ENCODE peak calls at places on chromosomes 1 and 21, in five cellular contexts. G is adrenal gland, B is fibroblast of lung, D is activated B cell treated with CpG ODN at 0.5 μM for 24 hours, A is IMR-90. P is an unnamed sample.
A peak's percentile ranks its signal among the peaks of the same experiment; 100 is the strongest.

GRCh38 chr1:204357551-204357950 is 2.2 kb downstream of the PLEKHA6 start:
- DNase-seq in G (no peak), B (no peak), D (no peak), A (no peak), P (no peak)

GRCh38 chr1:230760360-230760827 is 13.2 kb downstream of the CAPN9 start:
- DNase-seq in G (peak; percentile 86), B (no peak), D (no peak), A (no peak), P (no peak)

GRCh38 chr1:203172184-203173115 is 3.2 kb downstream of the MYBPH start:
- DNase-seq in G (peak; percentile 62), B (peak; percentile 30), D (no peak), A (peak; percentile 32), P (peak; percentile 72)

GRCh38 chr1:173002891-173003582 is 47.7 kb downstream of the TNFSF18 start:
- DNase-seq in G (peak; percentile 71), B (peak; percentile 80), D (no peak), A (peak; percentile 80), P (no peak)

GRCh38 chr1:224684920-224685547 is 68.9 kb downstream of the CNIH3 start:
- DNase-seq in G (peak; percentile 45), B (peak; percentile 31), D (no peak), A (no peak), P (no peak)

GRCh38 chr1:211729238-211729637 is 53.8 kb upstream of the NEK2 start:
- DNase-seq in G (no peak), B (no peak), D (no peak), A (no peak), P (no peak)

GRCh38 chr1:155892801-155893200 is 18.3 kb downstream of the RIT1 start:
- DNase-seq in G (no peak), B (peak; percentile 84), D (no peak), A (peak; percentile 89), P (no peak)

GRCh38 chr1:201456499-201457309 is 12.3 kb downstream of the PHLDA3 start:
- DNase-seq in G (peak; percentile 68), B (peak; percentile 99), D (no peak), A (peak; percentile 98), P (no peak)

GRCh38 chr1:2466834-2467554 is 9.1 kb upstream of the PLCH2 start:
- DNase-seq in G (no peak), B (no peak), D (no peak), A (no peak), P (no peak)

GRCh38 chr1:178500936-178501554 is 4.3 kb upstream of the CLEC20A start:
- DNase-seq in G (no peak), B (no peak), D (no peak), A (no peak), P (peak; percentile 7)
- TF ChIP-seq CTCF in G (no peak), B (no peak), D (no peak), A (no peak), P (no peak)

DNA sequence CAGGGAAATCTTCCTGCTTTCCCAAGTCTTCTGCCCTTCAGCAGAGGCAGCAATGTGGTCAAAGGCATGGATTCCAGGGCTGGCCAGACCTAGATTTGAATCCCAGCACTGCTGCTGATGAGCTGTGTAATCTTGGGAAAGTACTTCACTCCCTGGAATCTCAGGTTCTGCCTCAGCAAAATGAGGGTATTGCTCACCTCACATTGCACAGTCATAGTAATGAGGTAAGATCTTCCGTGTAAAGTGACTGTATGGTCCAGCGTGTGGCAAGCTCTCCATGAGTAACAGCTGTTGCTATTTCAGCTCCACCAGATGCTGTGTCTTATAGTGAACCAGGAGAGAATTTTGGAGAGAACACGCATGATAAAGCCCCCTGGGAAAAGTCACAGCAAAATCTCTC is 56.1 kb upstream of the F3 start:
- DNase-seq in G (no peak), B (peak; percentile 73), D (no peak), A (peak; percentile 78), P (no peak)
- TF ChIP-seq CTCF in G (no peak), B (no peak), D (no peak), A (no peak), P (no peak)

DNA sequence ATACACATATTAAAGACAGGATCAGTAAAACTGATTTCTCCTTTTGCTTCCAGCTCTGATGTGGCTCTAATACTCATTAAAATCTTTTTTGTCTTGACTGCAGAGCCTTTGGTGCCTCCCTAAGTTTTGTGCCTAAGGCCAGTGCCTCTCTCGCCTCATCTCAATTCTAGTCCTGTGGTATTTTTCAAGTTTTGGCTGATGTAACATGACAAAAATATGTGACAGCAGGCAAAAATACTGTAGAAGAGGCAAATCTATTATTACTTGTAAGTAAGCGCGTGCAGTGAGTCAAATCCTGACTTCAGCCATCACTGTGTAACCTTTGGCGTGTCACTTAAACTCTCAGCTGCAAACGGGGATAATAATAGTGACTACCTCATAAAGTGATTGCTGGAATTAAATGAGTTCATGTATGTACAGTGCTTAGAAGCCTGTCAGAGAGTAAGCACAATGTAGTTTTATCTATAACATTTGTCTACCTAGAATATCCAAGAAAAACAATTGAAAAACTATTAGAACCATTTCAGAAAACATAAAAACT is 74.0 kb downstream of the MAB21L3 start:
- DNase-seq in G (no peak), B (no peak), D (no peak), A (no peak), P (no peak)
- TF ChIP-seq CTCF in G (no peak), B (no peak), D (no peak), A (no peak), P (no peak)

DNA sequence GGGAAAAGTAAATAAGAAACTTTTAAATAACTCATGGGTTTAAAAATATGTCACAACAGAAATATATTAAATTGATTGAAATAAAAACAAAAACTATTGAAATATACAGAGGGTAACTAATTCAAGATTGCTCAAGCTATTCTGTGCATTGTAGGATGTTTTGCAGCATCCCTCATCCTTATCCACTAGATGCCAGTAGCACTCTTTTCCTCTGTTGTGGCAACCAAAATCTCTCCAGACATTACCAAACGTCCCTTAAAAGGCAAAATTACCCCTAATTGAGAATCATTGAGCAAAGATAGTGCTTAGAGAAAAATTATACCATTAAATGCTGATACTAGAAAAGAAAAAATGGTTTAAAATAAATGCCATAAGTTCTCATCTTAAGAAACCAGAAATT is 682.6 kb downstream of the RWDD3 start:
- DNase-seq in G (no peak), B (peak; percentile 8), D (no peak), A (peak; percentile 14), P (no peak)
- TF ChIP-seq CTCF in G (no peak), B (peak; percentile 56), D (no peak), A (peak; percentile 35), P (peak; percentile 10)

DNA sequence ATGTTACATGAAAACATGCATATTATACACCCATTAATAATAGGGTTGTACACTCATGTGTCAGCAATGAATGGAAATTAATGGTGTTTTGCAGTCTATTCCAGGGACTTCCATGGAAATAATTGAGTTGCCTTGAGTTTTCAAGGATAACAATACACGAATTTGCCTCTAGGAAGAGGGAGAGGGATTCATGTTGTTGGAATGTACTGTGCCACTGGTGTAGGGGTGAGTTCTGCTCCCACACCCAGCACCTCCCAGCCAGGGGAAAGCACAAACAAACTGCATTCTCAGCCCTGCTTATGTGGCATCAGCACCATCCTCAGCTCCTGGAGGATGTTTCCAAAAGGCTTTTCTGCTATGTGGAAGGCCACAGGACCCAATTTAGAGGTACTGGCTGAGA is 57.8 kb downstream of the BCAR3 start:
- DNase-seq in G (no peak), B (peak; percentile 88), D (no peak), A (peak; percentile 77), P (no peak)
- TF ChIP-seq CTCF in G (no peak), B (no peak), D (no peak), A (no peak), P (no peak)

GRCh38 chr1:188295157-188295556 is 1466.4 kb downstream of the PLA2G4A start:
- DNase-seq in G (no peak), B (no peak), D (no peak), A (no peak), P (no peak)
- TF ChIP-seq CTCF in G (no peak), B (no peak), D (no peak), A (no peak), P (no peak)

GRCh38 chr1:6603851-6604558 is 1.3 kb upstream of the KLHL21 start:
- DNase-seq in G (peak; percentile 63), B (peak; percentile 92), D (no peak), A (peak; percentile 86), P (no peak)
- TF ChIP-seq CTCF in G (peak; percentile 54), B (no peak), D (no peak), A (no peak), P (no peak)

DNA sequence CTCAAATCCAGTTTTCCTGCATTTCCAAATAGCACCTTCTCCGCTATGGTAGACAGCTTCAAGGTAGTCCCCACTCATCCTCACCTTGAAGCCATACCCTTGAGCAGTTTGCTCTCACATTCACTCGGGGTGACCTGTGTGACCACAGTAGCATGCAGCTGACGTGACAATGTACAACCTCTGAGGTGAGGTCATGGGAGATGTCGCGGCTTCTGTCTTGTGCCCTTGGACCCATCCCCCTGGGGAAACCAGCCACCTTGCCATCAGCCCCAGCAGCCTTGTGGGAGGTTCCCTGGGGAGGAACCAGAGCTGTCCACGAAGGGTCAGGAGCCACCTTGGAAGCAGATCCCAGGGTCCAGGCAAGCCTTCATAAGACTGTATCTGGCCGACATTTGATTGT is 38.3 kb upstream of the DUSP10 start:
- DNase-seq in G (no peak), B (no peak), D (no peak), A (no peak), P (no peak)
- TF ChIP-seq CTCF in G (no peak), B (no peak), D (no peak), A (no peak), P (no peak)

GRCh38 chr1:147625274-147625986 is 44.9 kb downstream of the ACP6 start:
- DNase-seq in G (no peak), B (no peak), D (no peak), A (no peak), P (no peak)

GRCh38 chr1:147626739-147627138 is 43.6 kb downstream of the ACP6 start:
- DNase-seq in G (no peak), B (no peak), D (no peak), A (no peak), P (no peak)

GRCh38 chr1:147626304-147626703 is 44.0 kb downstream of the ACP6 start:
- DNase-seq in G (no peak), B (no peak), D (no peak), A (no peak), P (no peak)

GRCh38 chr1:147628441-147628840 is 41.9 kb downstream of the ACP6 start:
- DNase-seq in G (no peak), B (no peak), D (no peak), A (no peak), P (no peak)

GRCh38 chr1:147627435-147628110 is 42.8 kb downstream of the ACP6 start:
- DNase-seq in G (peak; percentile 47), B (peak; percentile 29), D (peak; percentile 27), A (peak; percentile 44), P (peak; percentile 65)
- TF ChIP-seq CTCF in G (peak; percentile 81), B (peak; percentile 96), D (peak; percentile 43), A (peak; percentile 87), P (peak; percentile 89)

DNA sequence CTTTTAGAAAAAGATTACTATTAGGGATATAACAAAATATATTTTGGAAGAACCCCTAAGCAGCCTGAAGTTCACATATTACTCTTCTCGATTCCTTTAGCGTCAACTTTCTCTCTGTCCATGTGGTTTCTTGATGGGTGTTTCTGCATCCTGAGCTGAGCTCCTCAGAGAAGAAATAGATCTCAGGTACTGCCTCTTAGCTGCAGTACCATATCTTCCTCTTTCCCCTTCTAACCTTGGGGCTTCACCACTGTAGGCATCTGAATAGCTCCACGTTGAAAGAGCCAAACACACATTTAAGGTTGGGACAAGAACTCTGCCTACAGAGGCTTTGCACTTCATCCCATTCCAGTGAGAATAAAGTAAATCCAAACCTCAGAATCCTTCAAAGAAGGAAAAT is 59.2 kb downstream of the SAMSN1 start:
- DNase-seq in G (no peak), B (no peak), D (no peak), A (no peak), P (no peak)
- TF ChIP-seq CTCF in G (no peak), B (no peak), D (no peak), A (no peak), P (no peak)